ENCODE peak calls at places on chromosomes 3 and 15, in eight cellular contexts. S is stimulated activated CD4-positive, alpha-beta T cell treated with anti-CD3 and anti-CD28 coated beads, Interleukin-15, amount 100 ng/mL, for 1 hour; L is AG09319; G is C1 segment of cervical spinal cord; T is NCI-H1417; F is NCI-H774; A is thoracic aorta; P is stromal cell of bone marrow. R is an unnamed sample.

GRCh38 chr3:187852842-187853727 is 107.8 kb upstream of the BCL6 start:
- DNase-seq in S (no peak), L (no peak), G (no peak), T (no peak), F (no peak), A (no peak), P (no peak), R (no peak)

GRCh38 chr15:48823237-48823636 is 12.4 kb upstream of the CEP152 start:
- DNase-seq in S (no peak), L (no peak), G (no peak), T (no peak), F (no peak), A (no peak), P (no peak), R (no peak)

GRCh38 chr3:15795563-15796308 is 2.0 kb downstream of the ANKRD28 start:
- DNase-seq in S (no peak), L (peak), G (no peak), T (no peak), F (no peak), A (no peak), P (peak), R (no peak)

GRCh38 chr3:182795383-182795782 is 2.1 kb downstream of the ATP11B start:
- DNase-seq in S (no peak), L (no peak), G (no peak), T (peak), F (no peak), A (no peak), P (no peak), R (no peak)

GRCh38 chr3:5149306-5149880 is 27.3 kb downstream of the ARL8B start:
- DNase-seq in S (no peak), L (no peak), G (no peak), T (no peak), F (no peak), A (no peak), P (no peak), R (no peak)

GRCh38 chr3:32138545-32139104 is 32.2 kb downstream of the GPD1L start:
- DNase-seq in S (no peak), L (no peak), G (no peak), T (no peak), F (no peak), A (no peak), P (no peak), R (no peak)

GRCh38 chr3:64187065-64187959 is 38.0 kb downstream of the PRICKLE2 start:
- DNase-seq in S (no peak), L (peak), G (no peak), T (no peak), F (no peak), A (no peak), P (peak), R (no peak)

GRCh38 chr3:173865900-173866498 is 468.5 kb downstream of the NLGN1 start:
- DNase-seq in S (no peak), L (no peak), G (no peak), T (peak), F (no peak), A (no peak), P (no peak), R (no peak)

GRCh38 chr15:83905874-83906273 is 252.0 kb downstream of the ADAMTSL3 start:
- DNase-seq in S (no peak), L (no peak), G (no peak), T (no peak), F (no peak), A (no peak), P (no peak), R (no peak)

GRCh38 chr3:37668431-37668830 is 193.2 kb upstream of the CTDSPL start:
- DNase-seq in S (no peak), L (no peak), G (no peak), T (no peak), F (no peak), A (peak), P (peak), R (no peak)

GRCh38 chr15:65792988-65793812 is 1.1 kb upstream of the DENND4A start:
- DNase-seq in S (no peak), L (no peak), G (no peak), T (no peak), F (no peak), A (no peak), P (no peak), R (no peak)

GRCh38 chr3:8542190-8542980 is 40.8 kb downstream of the LMCD1 start:
- DNase-seq in S (no peak), L (no peak), G (no peak), T (no peak), F (no peak), A (no peak), P (no peak), R (peak)

GRCh38 chr3:16515885-16516420 is 2.5 kb upstream of the RFTN1 start:
- DNase-seq in S (no peak), L (no peak), G (no peak), T (no peak), F (no peak), A (no peak), P (no peak), R (no peak)

GRCh38 chr15:90648137-90649070 is 68.7 kb upstream of the BLM start:
- DNase-seq in S (no peak), L (peak), G (no peak), T (peak), F (peak), A (peak), P (peak), R (peak)

GRCh38 chr3:28151608-28152228 is 89.7 kb upstream of the CMC1 start:
- DNase-seq in S (no peak), L (no peak), G (no peak), T (no peak), F (no peak), A (no peak), P (no peak), R (no peak)

GRCh38 chr15:25171856-25172687 is 217.3 kb downstream of the SNRPN start:
- DNase-seq in S (no peak), L (no peak), G (no peak), T (no peak), F (no peak), A (no peak), P (no peak), R (no peak)

GRCh38 chr3:111539351-111540331 is 2.4 kb upstream of the CD96 start:
- DNase-seq in S (peak), L (peak), G (no peak), T (peak), F (peak), A (no peak), P (no peak), R (peak)

GRCh38 chr3:37836589-37836988 is 25.1 kb upstream of the CTDSPL start:
- DNase-seq in S (no peak), L (no peak), G (no peak), T (no peak), F (no peak), A (no peak), P (no peak), R (no peak)

GRCh38 chr15:69994429-69995201 is 103.1 kb downstream of the TLE3 start:
- DNase-seq in S (no peak), L (no peak), G (no peak), T (no peak), F (no peak), A (no peak), P (no peak), R (no peak)

GRCh38 chr3:149419816-149420215 is 42.4 kb upstream of the TM4SF1 start:
- DNase-seq in S (no peak), L (no peak), G (no peak), T (no peak), F (no peak), A (no peak), P (no peak), R (no peak)

GRCh38 chr15:57784081-57784488 is 77.6 kb downstream of the POLR2M start:
- DNase-seq in S (no peak), L (peak), G (no peak), T (no peak), F (no peak), A (no peak), P (peak), R (no peak)

GRCh38 chr3:112785321-112786001 is 61.2 kb downstream of the CD200R1L start:
- DNase-seq in S (no peak), L (no peak), G (no peak), T (no peak), F (no peak), A (no peak), P (no peak), R (no peak)

GRCh38 chr15:50166216-50166615 is 15.8 kb upstream of the SLC27A2 start:
- DNase-seq in S (no peak), L (peak), G (no peak), T (no peak), F (no peak), A (no peak), P (no peak), R (no peak)

GRCh38 chr3:94036909-94037507 is 8.6 kb upstream of the STX19 start:
- DNase-seq in S (no peak), L (no peak), G (no peak), T (no peak), F (no peak), A (no peak), P (peak), R (no peak)

GRCh38 chr3:51063074-51063473 is 322.0 kb upstream of the MANF start:
- DNase-seq in S (no peak), L (no peak), G (no peak), T (no peak), F (no peak), A (no peak), P (peak), R (no peak)

GRCh38 chr3:11480663-11481298 is 162.9 kb downstream of the VGLL4 start:
- DNase-seq in S (no peak), L (no peak), G (no peak), T (peak), F (no peak), A (no peak), P (no peak), R (peak)

GRCh38 chr3:138314751-138315150 is 14.9 kb downstream of the NME9 start:
- DNase-seq in S (no peak), L (no peak), G (no peak), T (no peak), F (no peak), A (no peak), P (no peak), R (no peak)

GRCh38 chr3:190205739-190206138 is 85.0 kb upstream of the P3H2 start:
- DNase-seq in S (no peak), L (peak), G (no peak), T (no peak), F (no peak), A (no peak), P (peak), R (no peak)

GRCh38 chr15:71349736-71350515 is 234.7 kb downstream of the THSD4 start:
- DNase-seq in S (no peak), L (no peak), G (no peak), T (no peak), F (no peak), A (no peak), P (no peak), R (no peak)